ENCODE peak calls at places on chromosome 6, in nine cellular contexts. A is GM04503; S is NCI-H1092 treated with DMSO at 0.1 percent for 48 hours; Y is GM12891; L is HEK293T; N is AG04449; J is iris pigment epithelial cell; Q is HCEC 1CT; W is stimulated activated CD4-positive, alpha-beta T cell treated with anti-CD3 and anti-CD28 coated beads, Interleukin-4, amount 100 ng/mL, for 1 hour. F is an unnamed sample.

GRCh38 chr6:31308050-31308844 is 36.4 kb upstream of the HLA-C start:
- DNase-seq in A (no peak), S (no peak), Y (peak; percentile 37), L (no peak), N (no peak), J (no peak), Q (no peak), W (peak; percentile 72), F (no peak)

GRCh38 chr6:21751608-21752007 is 158.1 kb downstream of the SOX4 start:
- DNase-seq in A (no peak), S (no peak), Y (no peak), L (no peak), N (no peak), J (no peak), Q (no peak), W (no peak), F (no peak)

GRCh38 chr6:134757911-134758361 is 192.0 kb downstream of the ALDH8A1 start:
- DNase-seq in A (no peak), S (no peak), Y (no peak), L (no peak), N (no peak), J (no peak), Q (peak; percentile 52), W (no peak), F (no peak)

GRCh38 chr6:132190097-132190814 is 211.0 kb downstream of the MOXD1 start:
- DNase-seq in A (no peak), S (no peak), Y (no peak), L (no peak), N (no peak), J (peak; percentile 58), Q (peak; percentile 53), W (no peak), F (no peak)

GRCh38 chr6:26240981-26241770 is 123.8 kb upstream of the BTN3A2 start:
- DNase-seq in A (no peak), S (no peak), Y (no peak), L (no peak), N (no peak), J (peak; percentile 96), Q (peak; percentile 74), W (peak; percentile 40), F (no peak)

GRCh38 chr6:2038096-2038495 is 207.3 kb downstream of the GMDS start:
- DNase-seq in A (no peak), S (no peak), Y (no peak), L (no peak), N (no peak), J (peak; percentile 17), Q (no peak), W (peak; percentile 2), F (no peak)

GRCh38 chr6:33730611-33731010 is 16.1 kb downstream of the IP6K3 start:
- DNase-seq in A (no peak), S (no peak), Y (no peak), L (no peak), N (no peak), J (no peak), Q (no peak), W (no peak), F (no peak)

GRCh38 chr6:138502546-138502945 is 3.3 kb upstream of the NHSL1 start:
- DNase-seq in A (no peak), S (no peak), Y (no peak), L (no peak), N (no peak), J (no peak), Q (no peak), W (no peak), F (no peak)

GRCh38 chr6:127854009-127854408 is 46.8 kb downstream of the THEMIS start:
- DNase-seq in A (no peak), S (no peak), Y (no peak), L (no peak), N (no peak), J (no peak), Q (peak; percentile 27), W (no peak), F (no peak)

GRCh38 chr6:45587229-45588060 is 209.7 kb upstream of the SUPT3H start:
- DNase-seq in A (no peak), S (no peak), Y (no peak), L (no peak), N (no peak), J (no peak), Q (no peak), W (no peak), F (no peak)

GRCh38 chr6:42049116-42049809 is 1.1 kb upstream of the TAF8 start:
- DNase-seq in A (no peak), S (no peak), Y (no peak), L (no peak), N (no peak), J (no peak), Q (no peak), W (peak; percentile 24), F (no peak)

GRCh38 chr6:56915832-56916231 is 39.1 kb upstream of the BEND6 start:
- DNase-seq in A (no peak), S (no peak), Y (no peak), L (no peak), N (no peak), J (no peak), Q (no peak), W (no peak), F (no peak)

GRCh38 chr6:115554060-115554459 is 506.6 kb downstream of the FRK start:
- DNase-seq in A (no peak), S (no peak), Y (no peak), L (no peak), N (no peak), J (no peak), Q (no peak), W (no peak), F (no peak)

GRCh38 chr6:107304421-107305025 is 154.8 kb downstream of the PDSS2 start:
- DNase-seq in A (no peak), S (no peak), Y (no peak), L (no peak), N (no peak), J (peak; percentile 43), Q (no peak), W (no peak), F (no peak)

GRCh38 chr6:127519469-127519785 is 292 bp upstream of the MTCL3 start:
- DNase-seq in A (no peak), S (no peak), Y (no peak), L (no peak), N (no peak), J (no peak), Q (no peak), W (no peak), F (no peak)

GRCh38 chr6:140441256-140441655 is 1066.8 kb upstream of the CITED2 start:
- DNase-seq in A (peak; percentile 70), S (no peak), Y (no peak), L (peak; percentile 52), N (peak; percentile 41), J (peak; percentile 71), Q (peak; percentile 62), W (no peak), F (peak; percentile 79)

GRCh38 chr6:17389274-17389847 is 4.0 kb upstream of the CAP2 start:
- DNase-seq in A (no peak), S (no peak), Y (no peak), L (no peak), N (peak; percentile 44), J (peak; percentile 52), Q (peak; percentile 18), W (no peak), F (no peak)

GRCh38 chr6:90286884-90287488 is 9.7 kb downstream of the BACH2 start:
- DNase-seq in A (no peak), S (no peak), Y (no peak), L (peak; percentile 59), N (no peak), J (peak; percentile 34), Q (peak; percentile 35), W (peak; percentile 59), F (no peak)

GRCh38 chr6:168208436-168208835 is 111.1 kb downstream of the DACT2 start:
- DNase-seq in A (no peak), S (no peak), Y (no peak), L (no peak), N (no peak), J (no peak), Q (no peak), W (no peak), F (no peak)

GRCh38 chr6:7112741-7113313 is 5.1 kb downstream of the RREB1 start:
- DNase-seq in A (no peak), S (peak; percentile 25), Y (no peak), L (no peak), N (no peak), J (no peak), Q (no peak), W (peak; percentile 31), F (no peak)

GRCh38 chr6:67449602-67450001 is 1185.5 kb upstream of the ADGRB3 start:
- DNase-seq in A (no peak), S (no peak), Y (no peak), L (no peak), N (no peak), J (no peak), Q (no peak), W (no peak), F (no peak)

GRCh38 chr6:138526822-138527235 is 27.5 kb upstream of the NHSL1 start:
- DNase-seq in A (no peak), S (no peak), Y (no peak), L (no peak), N (no peak), J (no peak), Q (no peak), W (no peak), F (no peak)

GRCh38 chr6:42533794-42534193 is 30.0 kb upstream of the UBR2 start:
- DNase-seq in A (no peak), S (no peak), Y (no peak), L (no peak), N (no peak), J (no peak), Q (no peak), W (no peak), F (no peak)

GRCh38 chr6:44352259-44352658 is 9.8 kb downstream of the SPATS1 start:
- DNase-seq in A (no peak), S (no peak), Y (no peak), L (no peak), N (no peak), J (no peak), Q (no peak), W (no peak), F (no peak)

GRCh38 chr6:157614026-157614484 is 209.0 kb upstream of the SNX9 start:
- DNase-seq in A (no peak), S (no peak), Y (no peak), L (no peak), N (no peak), J (no peak), Q (peak; percentile 49), W (no peak), F (peak; percentile 58)

GRCh38 chr6:105179244-105180065 is at the start of gene POPDC3:
- DNase-seq in A (no peak), S (peak; percentile 57), Y (peak; percentile 30), L (peak; percentile 45), N (no peak), J (peak; percentile 56), Q (peak; percentile 48), W (no peak), F (no peak)

GRCh38 chr6:5529733-5530132 is 268.4 kb downstream of the FARS2 start:
- DNase-seq in A (no peak), S (no peak), Y (no peak), L (no peak), N (no peak), J (peak; percentile 43), Q (no peak), W (no peak), F (peak; percentile 28)

GRCh38 chr6:116059713-116060571 is 749 bp downstream of the FRK start:
- DNase-seq in A (no peak), S (no peak), Y (no peak), L (no peak), N (no peak), J (no peak), Q (no peak), W (no peak), F (no peak)

GRCh38 chr6:106134906-106135634 is 48.9 kb downstream of the PRDM1 start:
- DNase-seq in A (no peak), S (no peak), Y (no peak), L (no peak), N (no peak), J (no peak), Q (peak; percentile 41), W (no peak), F (peak; percentile 66)

GRCh38 chr6:31094389-31094881 is 17.9 kb downstream of the C6orf15 start:
- DNase-seq in A (no peak), S (no peak), Y (no peak), L (no peak), N (no peak), J (no peak), Q (no peak), W (peak; percentile 18), F (no peak)

GRCh38 chr6:134035823-134036296 is 16.6 kb downstream of the SLC2A12 start:
- DNase-seq in A (no peak), S (peak; percentile 74), Y (no peak), L (no peak), N (no peak), J (peak; percentile 49), Q (no peak), W (no peak), F (no peak)

F was measured in GM04504.